ENCODE peak calls at places on chromosomes 3 and 15, in nine cellular contexts. One of them, this sample, is unnamed.

GRCh38 chr3:115930922-115931321 is 307.6 kb downstream of the GAP43 start:
- DNase-seq in T-helper 17 cell: no peak
- DNase-seq in left cardiac atrium: no peak
- DNase-seq in psoas muscle: no peak
- DNase-seq in effector CD4-positive, alpha-beta T cell: no peak
- DNase-seq in activated CD4-positive, alpha-beta T cell treated with anti-CD3 and anti-CD28 coated beads for 4 hours: no peak
- DNase-seq in activated naive CD8-positive, alpha-beta T cell treated with anti-CD3 and anti-CD28 coated beads, Interleukin-2, amount 50 U/mL, for 24 hours: no peak
- DNase-seq in HFFc6: no peak
- DNase-seq in AG04450: no peak
- DNase-seq in this sample: no peak

GRCh38 chr15:56844892-56845291 is 73.6 kb upstream of the TCF12 start:
- DNase-seq in T-helper 17 cell: no peak
- DNase-seq in left cardiac atrium: no peak
- DNase-seq in psoas muscle: no peak
- DNase-seq in effector CD4-positive, alpha-beta T cell: no peak
- DNase-seq in activated CD4-positive, alpha-beta T cell treated with anti-CD3 and anti-CD28 coated beads for 4 hours: no peak
- DNase-seq in activated naive CD8-positive, alpha-beta T cell treated with anti-CD3 and anti-CD28 coated beads, Interleukin-2, amount 50 U/mL, for 24 hours: no peak
- DNase-seq in HFFc6: no peak
- DNase-seq in AG04450: no peak
- DNase-seq in this sample: no peak

GRCh38 chr15:92907880-92908279 is 7.8 kb downstream of the CHD2 start:
- DNase-seq in T-helper 17 cell: no peak
- DNase-seq in left cardiac atrium: peak
- DNase-seq in psoas muscle: peak
- DNase-seq in effector CD4-positive, alpha-beta T cell: peak
- DNase-seq in activated CD4-positive, alpha-beta T cell treated with anti-CD3 and anti-CD28 coated beads for 4 hours: peak
- DNase-seq in activated naive CD8-positive, alpha-beta T cell treated with anti-CD3 and anti-CD28 coated beads, Interleukin-2, amount 50 U/mL, for 24 hours: no peak
- DNase-seq in HFFc6: peak
- DNase-seq in AG04450: peak
- DNase-seq in this sample: no peak

GRCh38 chr3:66001626-66002025 is 37.1 kb downstream of the MAGI1 start:
- DNase-seq in T-helper 17 cell: no peak
- DNase-seq in left cardiac atrium: no peak
- DNase-seq in psoas muscle: no peak
- DNase-seq in effector CD4-positive, alpha-beta T cell: no peak
- DNase-seq in activated CD4-positive, alpha-beta T cell treated with anti-CD3 and anti-CD28 coated beads for 4 hours: no peak
- DNase-seq in activated naive CD8-positive, alpha-beta T cell treated with anti-CD3 and anti-CD28 coated beads, Interleukin-2, amount 50 U/mL, for 24 hours: no peak
- DNase-seq in HFFc6: no peak
- DNase-seq in AG04450: no peak
- DNase-seq in this sample: no peak

GRCh38 chr15:68197661-68198437 is 7.3 kb downstream of the CALML4 start:
- DNase-seq in T-helper 17 cell: no peak
- DNase-seq in left cardiac atrium: no peak
- DNase-seq in psoas muscle: no peak
- DNase-seq in effector CD4-positive, alpha-beta T cell: no peak
- DNase-seq in activated CD4-positive, alpha-beta T cell treated with anti-CD3 and anti-CD28 coated beads for 4 hours: no peak
- DNase-seq in activated naive CD8-positive, alpha-beta T cell treated with anti-CD3 and anti-CD28 coated beads, Interleukin-2, amount 50 U/mL, for 24 hours: no peak
- DNase-seq in HFFc6: no peak
- DNase-seq in AG04450: no peak
- DNase-seq in this sample: no peak

GRCh38 chr3:96991812-96992211 is 177.4 kb downstream of the EPHA6 start:
- DNase-seq in T-helper 17 cell: no peak
- DNase-seq in left cardiac atrium: no peak
- DNase-seq in psoas muscle: no peak
- DNase-seq in effector CD4-positive, alpha-beta T cell: no peak
- DNase-seq in activated CD4-positive, alpha-beta T cell treated with anti-CD3 and anti-CD28 coated beads for 4 hours: no peak
- DNase-seq in activated naive CD8-positive, alpha-beta T cell treated with anti-CD3 and anti-CD28 coated beads, Interleukin-2, amount 50 U/mL, for 24 hours: no peak
- DNase-seq in HFFc6: no peak
- DNase-seq in AG04450: no peak
- DNase-seq in this sample: no peak

GRCh38 chr3:56753206-56753605 is 48.5 kb downstream of the ARHGEF3 start:
- DNase-seq in T-helper 17 cell: no peak
- DNase-seq in left cardiac atrium: no peak
- DNase-seq in psoas muscle: no peak
- DNase-seq in effector CD4-positive, alpha-beta T cell: peak
- DNase-seq in activated CD4-positive, alpha-beta T cell treated with anti-CD3 and anti-CD28 coated beads for 4 hours: peak
- DNase-seq in activated naive CD8-positive, alpha-beta T cell treated with anti-CD3 and anti-CD28 coated beads, Interleukin-2, amount 50 U/mL, for 24 hours: no peak
- DNase-seq in HFFc6: peak
- DNase-seq in AG04450: no peak
- DNase-seq in this sample: no peak

GRCh38 chr3:70090322-70090913 is 90.9 kb downstream of the SAMMSON start:
- DNase-seq in T-helper 17 cell: no peak
- DNase-seq in left cardiac atrium: no peak
- DNase-seq in psoas muscle: no peak
- DNase-seq in effector CD4-positive, alpha-beta T cell: no peak
- DNase-seq in activated CD4-positive, alpha-beta T cell treated with anti-CD3 and anti-CD28 coated beads for 4 hours: no peak
- DNase-seq in activated naive CD8-positive, alpha-beta T cell treated with anti-CD3 and anti-CD28 coated beads, Interleukin-2, amount 50 U/mL, for 24 hours: no peak
- DNase-seq in HFFc6: peak
- DNase-seq in AG04450: no peak
- DNase-seq in this sample: no peak

GRCh38 chr15:44606740-44607139 is 56.7 kb downstream of the SPG11 start:
- DNase-seq in T-helper 17 cell: no peak
- DNase-seq in left cardiac atrium: no peak
- DNase-seq in psoas muscle: no peak
- DNase-seq in effector CD4-positive, alpha-beta T cell: no peak
- DNase-seq in activated CD4-positive, alpha-beta T cell treated with anti-CD3 and anti-CD28 coated beads for 4 hours: no peak
- DNase-seq in activated naive CD8-positive, alpha-beta T cell treated with anti-CD3 and anti-CD28 coated beads, Interleukin-2, amount 50 U/mL, for 24 hours: no peak
- DNase-seq in HFFc6: no peak
- DNase-seq in AG04450: no peak
- DNase-seq in this sample: no peak

GRCh38 chr3:109685084-109686079 is 348.0 kb upstream of the DPPA4 start:
- DNase-seq in T-helper 17 cell: no peak
- DNase-seq in left cardiac atrium: peak
- DNase-seq in psoas muscle: peak
- DNase-seq in effector CD4-positive, alpha-beta T cell: no peak
- DNase-seq in activated CD4-positive, alpha-beta T cell treated with anti-CD3 and anti-CD28 coated beads for 4 hours: no peak
- DNase-seq in activated naive CD8-positive, alpha-beta T cell treated with anti-CD3 and anti-CD28 coated beads, Interleukin-2, amount 50 U/mL, for 24 hours: no peak
- DNase-seq in HFFc6: peak
- DNase-seq in AG04450: peak
- DNase-seq in this sample: no peak

GRCh38 chr3:184647405-184647936 is 64.4 kb downstream of the MAGEF1 start:
- DNase-seq in T-helper 17 cell: no peak
- DNase-seq in left cardiac atrium: no peak
- DNase-seq in psoas muscle: no peak
- DNase-seq in effector CD4-positive, alpha-beta T cell: no peak
- DNase-seq in activated CD4-positive, alpha-beta T cell treated with anti-CD3 and anti-CD28 coated beads for 4 hours: no peak
- DNase-seq in activated naive CD8-positive, alpha-beta T cell treated with anti-CD3 and anti-CD28 coated beads, Interleukin-2, amount 50 U/mL, for 24 hours: no peak
- DNase-seq in HFFc6: no peak
- DNase-seq in AG04450: no peak
- DNase-seq in this sample: no peak

GRCh38 chr3:121757087-121757811 is 7.7 kb upstream of the GOLGB1 start:
- DNase-seq in T-helper 17 cell: no peak
- DNase-seq in left cardiac atrium: peak
- DNase-seq in psoas muscle: no peak
- DNase-seq in effector CD4-positive, alpha-beta T cell: no peak
- DNase-seq in activated CD4-positive, alpha-beta T cell treated with anti-CD3 and anti-CD28 coated beads for 4 hours: no peak
- DNase-seq in activated naive CD8-positive, alpha-beta T cell treated with anti-CD3 and anti-CD28 coated beads, Interleukin-2, amount 50 U/mL, for 24 hours: no peak
- DNase-seq in HFFc6: no peak
- DNase-seq in AG04450: no peak
- DNase-seq in this sample: no peak

GRCh38 chr3:115397433-115397832 is 225.9 kb upstream of the GAP43 start:
- DNase-seq in T-helper 17 cell: no peak
- DNase-seq in left cardiac atrium: no peak
- DNase-seq in psoas muscle: no peak
- DNase-seq in effector CD4-positive, alpha-beta T cell: no peak
- DNase-seq in activated CD4-positive, alpha-beta T cell treated with anti-CD3 and anti-CD28 coated beads for 4 hours: no peak
- DNase-seq in activated naive CD8-positive, alpha-beta T cell treated with anti-CD3 and anti-CD28 coated beads, Interleukin-2, amount 50 U/mL, for 24 hours: no peak
- DNase-seq in HFFc6: no peak
- DNase-seq in AG04450: no peak
- DNase-seq in this sample: no peak

GRCh38 chr3:168220609-168221008 is 124.9 kb upstream of the GOLIM4 start:
- DNase-seq in T-helper 17 cell: no peak
- DNase-seq in left cardiac atrium: peak
- DNase-seq in psoas muscle: no peak
- DNase-seq in effector CD4-positive, alpha-beta T cell: no peak
- DNase-seq in activated CD4-positive, alpha-beta T cell treated with anti-CD3 and anti-CD28 coated beads for 4 hours: no peak
- DNase-seq in activated naive CD8-positive, alpha-beta T cell treated with anti-CD3 and anti-CD28 coated beads, Interleukin-2, amount 50 U/mL, for 24 hours: no peak
- DNase-seq in HFFc6: no peak
- DNase-seq in AG04450: no peak
- DNase-seq in this sample: no peak

GRCh38 chr3:38205472-38205805 is 40.1 kb downstream of the OXSR1 start:
- DNase-seq in T-helper 17 cell: no peak
- DNase-seq in left cardiac atrium: no peak
- DNase-seq in psoas muscle: no peak
- DNase-seq in effector CD4-positive, alpha-beta T cell: no peak
- DNase-seq in activated CD4-positive, alpha-beta T cell treated with anti-CD3 and anti-CD28 coated beads for 4 hours: no peak
- DNase-seq in activated naive CD8-positive, alpha-beta T cell treated with anti-CD3 and anti-CD28 coated beads, Interleukin-2, amount 50 U/mL, for 24 hours: peak
- DNase-seq in HFFc6: no peak
- DNase-seq in AG04450: no peak
- DNase-seq in this sample: no peak

GRCh38 chr15:99076555-99077308 is 28.1 kb upstream of the SYNM start:
- DNase-seq in T-helper 17 cell: no peak
- DNase-seq in left cardiac atrium: peak
- DNase-seq in psoas muscle: no peak
- DNase-seq in effector CD4-positive, alpha-beta T cell: no peak
- DNase-seq in activated CD4-positive, alpha-beta T cell treated with anti-CD3 and anti-CD28 coated beads for 4 hours: peak
- DNase-seq in activated naive CD8-positive, alpha-beta T cell treated with anti-CD3 and anti-CD28 coated beads, Interleukin-2, amount 50 U/mL, for 24 hours: peak
- DNase-seq in HFFc6: peak
- DNase-seq in AG04450: peak
- DNase-seq in this sample: peak

GRCh38 chr15:101615414-101615985 is 36.7 kb downstream of the TM2D3 start:
- DNase-seq in T-helper 17 cell: no peak
- DNase-seq in left cardiac atrium: peak
- DNase-seq in psoas muscle: peak
- DNase-seq in effector CD4-positive, alpha-beta T cell: no peak
- DNase-seq in activated CD4-positive, alpha-beta T cell treated with anti-CD3 and anti-CD28 coated beads for 4 hours: no peak
- DNase-seq in activated naive CD8-positive, alpha-beta T cell treated with anti-CD3 and anti-CD28 coated beads, Interleukin-2, amount 50 U/mL, for 24 hours: no peak
- DNase-seq in HFFc6: no peak
- DNase-seq in AG04450: no peak
- DNase-seq in this sample: no peak

GRCh38 chr3:191123231-191123630 is 75.8 kb upstream of the OSTN start:
- DNase-seq in T-helper 17 cell: no peak
- DNase-seq in left cardiac atrium: no peak
- DNase-seq in psoas muscle: no peak
- DNase-seq in effector CD4-positive, alpha-beta T cell: no peak
- DNase-seq in activated CD4-positive, alpha-beta T cell treated with anti-CD3 and anti-CD28 coated beads for 4 hours: no peak
- DNase-seq in activated naive CD8-positive, alpha-beta T cell treated with anti-CD3 and anti-CD28 coated beads, Interleukin-2, amount 50 U/mL, for 24 hours: no peak
- DNase-seq in HFFc6: no peak
- DNase-seq in AG04450: no peak
- DNase-seq in this sample: no peak

GRCh38 chr3:178966299-178967183 is 105.1 kb downstream of the ZMAT3 start:
- DNase-seq in T-helper 17 cell: no peak
- DNase-seq in left cardiac atrium: no peak
- DNase-seq in psoas muscle: no peak
- DNase-seq in effector CD4-positive, alpha-beta T cell: no peak
- DNase-seq in activated CD4-positive, alpha-beta T cell treated with anti-CD3 and anti-CD28 coated beads for 4 hours: no peak
- DNase-seq in activated naive CD8-positive, alpha-beta T cell treated with anti-CD3 and anti-CD28 coated beads, Interleukin-2, amount 50 U/mL, for 24 hours: no peak
- DNase-seq in HFFc6: peak
- DNase-seq in AG04450: no peak
- DNase-seq in this sample: no peak

GRCh38 chr3:186473166-186473565 is 71.0 kb downstream of the CRYGS start:
- DNase-seq in T-helper 17 cell: no peak
- DNase-seq in left cardiac atrium: no peak
- DNase-seq in psoas muscle: no peak
- DNase-seq in effector CD4-positive, alpha-beta T cell: no peak
- DNase-seq in activated CD4-positive, alpha-beta T cell treated with anti-CD3 and anti-CD28 coated beads for 4 hours: no peak
- DNase-seq in activated naive CD8-positive, alpha-beta T cell treated with anti-CD3 and anti-CD28 coated beads, Interleukin-2, amount 50 U/mL, for 24 hours: no peak
- DNase-seq in HFFc6: no peak
- DNase-seq in AG04450: no peak
- DNase-seq in this sample: no peak

GRCh38 chr15:90266061-90266431 is 574 bp downstream of the NGRN start:
- DNase-seq in T-helper 17 cell: peak
- DNase-seq in left cardiac atrium: peak
- DNase-seq in psoas muscle: peak
- DNase-seq in effector CD4-positive, alpha-beta T cell: no peak
- DNase-seq in activated CD4-positive, alpha-beta T cell treated with anti-CD3 and anti-CD28 coated beads for 4 hours: peak
- DNase-seq in activated naive CD8-positive, alpha-beta T cell treated with anti-CD3 and anti-CD28 coated beads, Interleukin-2, amount 50 U/mL, for 24 hours: peak
- DNase-seq in HFFc6: peak
- DNase-seq in AG04450: no peak
- DNase-seq in this sample: peak

GRCh38 chr3:186124618-186125017 is 15.7 kb upstream of the ETV5 start:
- DNase-seq in T-helper 17 cell: no peak
- DNase-seq in left cardiac atrium: no peak
- DNase-seq in psoas muscle: no peak
- DNase-seq in effector CD4-positive, alpha-beta T cell: no peak
- DNase-seq in activated CD4-positive, alpha-beta T cell treated with anti-CD3 and anti-CD28 coated beads for 4 hours: no peak
- DNase-seq in activated naive CD8-positive, alpha-beta T cell treated with anti-CD3 and anti-CD28 coated beads, Interleukin-2, amount 50 U/mL, for 24 hours: no peak
- DNase-seq in HFFc6: no peak
- DNase-seq in AG04450: no peak
- DNase-seq in this sample: no peak

GRCh38 chr3:141710888-141711616 is 27.0 kb upstream of the RNF7 start:
- DNase-seq in T-helper 17 cell: no peak
- DNase-seq in left cardiac atrium: no peak
- DNase-seq in psoas muscle: no peak
- DNase-seq in effector CD4-positive, alpha-beta T cell: no peak
- DNase-seq in activated CD4-positive, alpha-beta T cell treated with anti-CD3 and anti-CD28 coated beads for 4 hours: no peak
- DNase-seq in activated naive CD8-positive, alpha-beta T cell treated with anti-CD3 and anti-CD28 coated beads, Interleukin-2, amount 50 U/mL, for 24 hours: no peak
- DNase-seq in HFFc6: peak
- DNase-seq in AG04450: peak
- DNase-seq in this sample: no peak

GRCh38 chr15:63915888-63916731 is 82.4 kb upstream of the HERC1 start:
- DNase-seq in T-helper 17 cell: no peak
- DNase-seq in left cardiac atrium: no peak
- DNase-seq in psoas muscle: no peak
- DNase-seq in effector CD4-positive, alpha-beta T cell: no peak
- DNase-seq in activated CD4-positive, alpha-beta T cell treated with anti-CD3 and anti-CD28 coated beads for 4 hours: no peak
- DNase-seq in activated naive CD8-positive, alpha-beta T cell treated with anti-CD3 and anti-CD28 coated beads, Interleukin-2, amount 50 U/mL, for 24 hours: no peak
- DNase-seq in HFFc6: peak
- DNase-seq in AG04450: no peak
- DNase-seq in this sample: no peak

GRCh38 chr15:93121089-93121488 is 32.1 kb upstream of the RGMA start:
- DNase-seq in T-helper 17 cell: no peak
- DNase-seq in left cardiac atrium: no peak
- DNase-seq in psoas muscle: no peak
- DNase-seq in effector CD4-positive, alpha-beta T cell: no peak
- DNase-seq in activated CD4-positive, alpha-beta T cell treated with anti-CD3 and anti-CD28 coated beads for 4 hours: no peak
- DNase-seq in activated naive CD8-positive, alpha-beta T cell treated with anti-CD3 and anti-CD28 coated beads, Interleukin-2, amount 50 U/mL, for 24 hours: no peak
- DNase-seq in HFFc6: no peak
- DNase-seq in AG04450: no peak
- DNase-seq in this sample: no peak

GRCh38 chr15:99536422-99537033 is 29.3 kb upstream of the MEF2A start:
- DNase-seq in T-helper 17 cell: no peak
- DNase-seq in left cardiac atrium: peak
- DNase-seq in psoas muscle: peak
- DNase-seq in effector CD4-positive, alpha-beta T cell: no peak
- DNase-seq in activated CD4-positive, alpha-beta T cell treated with anti-CD3 and anti-CD28 coated beads for 4 hours: no peak
- DNase-seq in activated naive CD8-positive, alpha-beta T cell treated with anti-CD3 and anti-CD28 coated beads, Interleukin-2, amount 50 U/mL, for 24 hours: no peak
- DNase-seq in HFFc6: peak
- DNase-seq in AG04450: no peak
- DNase-seq in this sample: no peak

GRCh38 chr3:73786346-73786807 is 161.6 kb upstream of the PDZRN3 start:
- DNase-seq in T-helper 17 cell: no peak
- DNase-seq in left cardiac atrium: peak
- DNase-seq in psoas muscle: peak
- DNase-seq in effector CD4-positive, alpha-beta T cell: no peak
- DNase-seq in activated CD4-positive, alpha-beta T cell treated with anti-CD3 and anti-CD28 coated beads for 4 hours: no peak
- DNase-seq in activated naive CD8-positive, alpha-beta T cell treated with anti-CD3 and anti-CD28 coated beads, Interleukin-2, amount 50 U/mL, for 24 hours: no peak
- DNase-seq in HFFc6: peak
- DNase-seq in AG04450: peak
- DNase-seq in this sample: no peak

GRCh38 chr3:193805448-193805847 is 212.4 kb downstream of the OPA1 start:
- DNase-seq in T-helper 17 cell: no peak
- DNase-seq in left cardiac atrium: peak
- DNase-seq in psoas muscle: peak
- DNase-seq in effector CD4-positive, alpha-beta T cell: no peak
- DNase-seq in activated CD4-positive, alpha-beta T cell treated with anti-CD3 and anti-CD28 coated beads for 4 hours: no peak
- DNase-seq in activated naive CD8-positive, alpha-beta T cell treated with anti-CD3 and anti-CD28 coated beads, Interleukin-2, amount 50 U/mL, for 24 hours: no peak
- DNase-seq in HFFc6: peak
- DNase-seq in AG04450: peak
- DNase-seq in this sample: no peak

GRCh38 chr3:40116478-40117162 is 192.9 kb upstream of the EIF1B start:
- DNase-seq in T-helper 17 cell: no peak
- DNase-seq in left cardiac atrium: no peak
- DNase-seq in psoas muscle: no peak
- DNase-seq in effector CD4-positive, alpha-beta T cell: no peak
- DNase-seq in activated CD4-positive, alpha-beta T cell treated with anti-CD3 and anti-CD28 coated beads for 4 hours: no peak
- DNase-seq in activated naive CD8-positive, alpha-beta T cell treated with anti-CD3 and anti-CD28 coated beads, Interleukin-2, amount 50 U/mL, for 24 hours: no peak
- DNase-seq in HFFc6: peak
- DNase-seq in AG04450: no peak
- DNase-seq in this sample: no peak

GRCh38 chr3:170806676-170807075 is 63.3 kb downstream of the RPL22L1 start:
- DNase-seq in T-helper 17 cell: no peak
- DNase-seq in left cardiac atrium: no peak
- DNase-seq in psoas muscle: no peak
- DNase-seq in effector CD4-positive, alpha-beta T cell: no peak
- DNase-seq in activated CD4-positive, alpha-beta T cell treated with anti-CD3 and anti-CD28 coated beads for 4 hours: no peak
- DNase-seq in activated naive CD8-positive, alpha-beta T cell treated with anti-CD3 and anti-CD28 coated beads, Interleukin-2, amount 50 U/mL, for 24 hours: no peak
- DNase-seq in HFFc6: no peak
- DNase-seq in AG04450: no peak
- DNase-seq in this sample: no peak

This sample was measured in effector memory CD4-positive, alpha-beta T cell.